ENCODE peak calls at places on chromosomes 16 and 17, in ten cellular contexts. Z is GM12878, V is upper lobe of left lung, G is A549, Y is H1, L is ovary, A is tibial nerve, D is sigmoid colon, B is stomach, J is transverse colon. T is an unnamed sample.

GRCh38 chr16:49281843-49282642 is 405 bp upstream of the CBLN1 start:
- DNase-seq in B (peak), A (peak), Y (peak), L (peak), Z (no peak), J (peak), V (peak), G (peak), D (peak), T (peak)

GRCh38 chr17:50697663-50698272 is 9.9 kb downstream of the ANKRD40 start:
- DNase-seq in V (no peak), J (no peak), G (no peak), B (no peak), L (no peak), Y (no peak), Z (no peak), A (no peak), D (no peak), T (no peak)

GRCh38 chr17:61366715-61367413 is 32.8 kb upstream of the TBX2 start:
- DNase-seq in B (peak), V (no peak), L (no peak), Y (no peak), Z (no peak), A (no peak), J (no peak), G (no peak), D (no peak), T (no peak)

GRCh38 chr16:57383276-57384247 is 11.3 kb downstream of the CX3CL1 start:
- DNase-seq in Z (no peak), J (no peak), G (no peak), A (no peak), B (no peak), Y (no peak), L (no peak), D (no peak), V (no peak), T (no peak)

GRCh38 chr16:12532871-12533610 is 270.6 kb downstream of the CPPED1 start:
- DNase-seq in Z (no peak), A (no peak), L (no peak), D (no peak), J (no peak), Y (no peak), V (peak), B (no peak), G (no peak), T (no peak)

GRCh38 chr16:72985148-72985882 is 62.6 kb downstream of the ZFHX3 start:
- DNase-seq in B (no peak), G (no peak), Y (no peak), J (no peak), V (no peak), L (no peak), A (peak), Z (no peak), D (peak), T (no peak)

GRCh38 chr17:43094129-43094834 is 30.9 kb downstream of the BRCA1 start:
- DNase-seq in A (no peak), B (no peak), L (no peak), J (no peak), D (no peak), Z (no peak), G (no peak), V (no peak), Y (no peak), T (no peak)

GRCh38 chr16:23827245-23827543 is 8.6 kb upstream of the PRKCB start:
- DNase-seq in A (no peak), B (no peak), Y (no peak), Z (no peak), G (no peak), L (no peak), V (no peak), J (no peak), D (no peak), T (no peak)

GRCh38 chr16:24769806-24770205 is 40.4 kb downstream of the TNRC6A start:
- DNase-seq in Z (no peak), L (no peak), B (no peak), J (no peak), D (no peak), Y (no peak), G (no peak), A (no peak), V (no peak), T (no peak)

GRCh38 chr17:74024871-74025531 is 178.5 kb upstream of the RPL38 start:
- DNase-seq in G (no peak), B (no peak), V (no peak), Y (no peak), J (no peak), L (no peak), D (no peak), Z (no peak), A (no peak), T (no peak)

GRCh38 chr16:55835578-55835977 is 2.7 kb upstream of the CES1 start:
- DNase-seq in J (no peak), G (no peak), Y (no peak), V (no peak), D (peak), L (no peak), A (peak), Z (no peak), B (no peak), T (no peak)

GRCh38 chr16:84277244-84277823 is 17.3 kb upstream of the WFDC1 start:
- DNase-seq in Y (peak), J (peak), D (peak), Z (no peak), G (peak), A (peak), V (peak), B (peak), L (peak), T (no peak)

GRCh38 chr17:72461757-72462156 is 340.9 kb downstream of the SOX9 start:
- DNase-seq in Y (no peak), L (no peak), A (no peak), G (no peak), B (no peak), V (no peak), J (no peak), Z (no peak), D (peak), T (no peak)

DNA sequence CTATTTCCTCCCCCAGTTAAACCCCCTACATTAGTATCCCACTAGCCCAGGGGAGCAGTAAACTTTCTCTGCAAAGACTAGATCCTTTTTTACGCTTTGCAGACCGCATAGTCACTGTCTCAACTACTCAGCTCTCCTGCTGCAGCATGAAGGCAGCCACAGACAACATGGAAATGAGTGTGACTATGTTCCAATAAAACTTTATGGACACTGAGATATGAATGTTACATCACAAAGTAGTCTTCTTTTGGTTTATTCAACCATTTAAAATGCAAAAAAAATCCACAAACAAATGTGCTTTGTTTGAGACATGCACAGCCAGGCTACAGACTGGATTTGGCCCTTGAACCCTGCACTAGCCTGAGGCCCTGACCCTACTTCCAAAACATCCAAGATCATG is 1.9 kb upstream of the RNASEK start:
- DNase-seq in A (no peak), G (no peak), Y (no peak), B (no peak), D (no peak), Z (no peak), J (no peak), L (no peak), V (no peak), T (no peak)
- H3K4me3 ChIP-seq in A (no peak), G (no peak), Y (no peak), B (no peak), D (no peak), Z (peak), J (no peak), L (no peak), V (no peak), T (no peak)

GRCh38 chr17:7219434-7219811 is 213 bp downstream of the DLG4 start:
- DNase-seq in G (no peak), L (no peak), Y (no peak), B (no peak), Z (no peak), J (no peak), A (no peak), V (no peak), D (no peak), T (no peak)

GRCh38 chr17:7222093-7222971 is 2.6 kb downstream of the ACADVL start:
- DNase-seq in Y (no peak), G (no peak), A (no peak), B (no peak), V (no peak), L (no peak), J (no peak), Z (no peak), D (no peak), T (no peak)

GRCh38 chr17:7219812-7220592 is at the start of the genes ACADVL and DLG4:
- DNase-seq in A (peak), Z (no peak), G (peak), V (peak), D (peak), L (peak), B (peak), Y (peak), J (peak), T (peak)

GRCh38 chr17:7221281-7222092 is 1.7 kb downstream of the ACADVL start:
- DNase-seq in D (peak), Y (no peak), Z (no peak), G (no peak), V (no peak), B (no peak), L (no peak), J (no peak), A (no peak), T (no peak)

GRCh38 chr17:7220593-7221280 is 999 bp downstream of the ACADVL start:
- DNase-seq in J (peak), G (peak), Z (no peak), V (no peak), L (no peak), A (no peak), Y (peak), B (peak), D (peak), T (no peak)
- TF ChIP-seq POLR2A in J (no peak), G (peak), Z (peak), V (no peak), L (no peak), A (no peak), Y (no peak), B (no peak), D (no peak), T (no peak)

DNA sequence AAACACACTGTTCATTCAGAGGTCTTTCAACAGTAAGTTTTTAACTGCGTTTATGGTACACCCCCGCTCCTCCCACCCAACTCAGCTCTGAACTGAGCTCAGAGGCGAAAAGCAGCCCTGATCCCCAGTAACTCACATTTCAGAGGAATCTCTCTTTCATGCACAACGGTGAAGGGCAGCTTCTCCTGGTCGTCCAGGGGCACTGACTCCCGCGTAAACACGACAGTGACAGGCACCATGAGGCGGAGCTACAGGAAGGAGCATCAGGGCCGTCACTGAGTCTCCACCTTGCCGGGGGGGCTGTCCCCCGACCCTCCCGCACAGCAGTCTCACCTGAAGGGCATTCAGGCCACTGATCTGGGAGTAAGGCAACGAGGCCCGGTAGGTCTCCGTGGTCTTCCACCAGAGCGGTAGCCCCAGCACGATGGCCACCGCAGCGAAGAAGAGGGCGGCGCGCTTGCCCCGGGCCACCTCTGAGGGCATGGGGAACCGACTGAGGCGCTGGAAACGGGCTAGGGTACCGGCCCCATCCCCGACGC is 539 bp downstream of the PIGS start:
- DNase-seq in G (peak), D (peak), B (no peak), J (peak), A (no peak), V (no peak), Z (no peak), Y (peak), L (peak), T (no peak)
- TF ChIP-seq EP300 in G (no peak), D (no peak), B (no peak), J (no peak), A (no peak), V (no peak), Z (no peak), Y (no peak), L (no peak), T (no peak)

GRCh38 chr17:68759343-68760140 is 158.4 kb upstream of the FAM20A start:
- DNase-seq in J (peak), L (peak), A (peak), D (peak), Y (peak), B (peak), G (peak), Z (no peak), V (peak), T (peak)
- H3K4me3 ChIP-seq in J (peak), L (peak), A (peak), D (peak), Y (no peak), B (peak), G (peak), Z (no peak), V (peak), T (peak)

DNA sequence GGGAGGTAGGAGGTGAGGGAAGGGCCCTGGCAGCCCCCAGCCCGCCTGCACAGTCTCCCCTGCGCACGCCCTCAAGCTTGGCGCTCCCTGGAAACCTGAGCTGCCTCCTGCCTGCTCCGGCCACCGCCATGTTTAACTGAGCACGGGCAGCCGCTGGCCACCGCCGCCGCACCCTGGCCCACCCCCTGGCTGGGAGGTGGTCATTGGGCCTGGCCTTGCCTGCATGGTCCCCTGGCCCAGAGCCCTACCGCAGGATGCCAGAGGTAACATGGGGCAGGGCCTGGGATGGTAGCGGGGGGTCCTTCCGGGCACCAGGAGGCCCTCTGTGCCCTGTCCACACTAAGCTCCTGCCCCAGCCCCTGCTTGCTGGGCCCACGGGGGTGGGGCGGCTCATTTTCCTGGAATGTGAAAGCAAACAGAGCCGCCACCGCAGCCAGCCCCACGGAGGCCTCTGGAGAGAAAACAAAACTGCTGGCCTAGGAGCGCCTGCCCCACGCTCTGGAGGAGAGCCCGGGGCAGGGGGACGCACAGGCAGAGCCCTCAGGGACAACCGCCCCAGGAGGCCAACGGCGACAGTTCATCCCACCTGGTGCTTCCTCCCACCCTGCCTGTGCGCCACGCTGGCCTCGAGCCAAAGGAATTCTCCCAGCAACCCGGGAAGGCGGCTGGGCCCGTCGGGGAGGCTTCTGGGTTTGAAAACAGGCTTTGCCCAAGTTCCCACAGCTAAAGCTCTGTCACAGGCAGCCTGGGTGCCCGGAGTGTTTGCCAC is 8.9 kb downstream of the NHERF2 start:
- DNase-seq in Z (no peak), A (peak), G (no peak), D (peak), Y (peak), L (peak), B (peak), J (peak), V (peak), T (no peak)
- TF ChIP-seq POLR2A in Z (no peak), A (no peak), G (peak), D (no peak), Y (no peak), L (no peak), B (no peak), J (no peak), V (peak), T (no peak)

GRCh38 chr16:19006446-19007315 is 22.9 kb downstream of the TMC7 start:
- DNase-seq in Z (no peak), D (no peak), L (no peak), G (no peak), V (no peak), Y (no peak), J (no peak), A (no peak), B (no peak), T (no peak)

GRCh38 chr16:19011169-19011731 is 27.5 kb downstream of the TMC7 start:
- DNase-seq in A (no peak), G (no peak), D (no peak), Y (no peak), L (no peak), V (no peak), B (no peak), Z (no peak), J (no peak), T (no peak)

GRCh38 chr16:19005561-19006445 is 22.1 kb downstream of the TMC7 start:
- DNase-seq in A (peak), Z (no peak), V (no peak), D (no peak), Y (peak), B (peak), J (peak), G (peak), L (no peak), T (no peak)

GRCh38 chr16:19008245-19008644 is 24.5 kb downstream of the TMC7 start:
- DNase-seq in A (no peak), D (no peak), J (no peak), Y (no peak), L (no peak), Z (no peak), G (no peak), V (no peak), B (no peak), T (no peak)

DNA sequence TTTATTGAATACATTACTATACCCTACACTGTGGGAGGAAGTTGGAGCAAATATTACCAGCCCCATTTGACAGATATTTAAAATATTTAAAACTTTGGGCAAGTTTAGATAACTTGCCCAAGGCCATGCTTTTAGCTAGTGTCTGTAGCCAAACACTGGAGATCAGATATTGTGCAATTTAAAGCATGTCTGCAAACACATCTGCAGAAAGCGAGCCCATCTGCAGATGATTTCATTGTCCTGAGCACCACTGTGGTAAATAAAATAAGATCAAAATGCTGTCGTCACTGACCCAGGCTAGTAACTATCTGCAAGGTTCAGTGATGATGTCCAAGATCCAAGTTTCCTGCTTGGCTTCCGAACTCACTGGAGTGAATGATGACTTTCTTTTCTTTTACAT is 25.0 kb downstream of the TMC7 start:
- DNase-seq in J (no peak), L (no peak), A (no peak), Z (no peak), D (no peak), G (no peak), B (no peak), Y (no peak), V (no peak), T (no peak)
- TF ChIP-seq EP300 in J (no peak), L (no peak), A (no peak), Z (no peak), D (no peak), G (no peak), B (no peak), Y (no peak), V (no peak), T (no peak)

DNA sequence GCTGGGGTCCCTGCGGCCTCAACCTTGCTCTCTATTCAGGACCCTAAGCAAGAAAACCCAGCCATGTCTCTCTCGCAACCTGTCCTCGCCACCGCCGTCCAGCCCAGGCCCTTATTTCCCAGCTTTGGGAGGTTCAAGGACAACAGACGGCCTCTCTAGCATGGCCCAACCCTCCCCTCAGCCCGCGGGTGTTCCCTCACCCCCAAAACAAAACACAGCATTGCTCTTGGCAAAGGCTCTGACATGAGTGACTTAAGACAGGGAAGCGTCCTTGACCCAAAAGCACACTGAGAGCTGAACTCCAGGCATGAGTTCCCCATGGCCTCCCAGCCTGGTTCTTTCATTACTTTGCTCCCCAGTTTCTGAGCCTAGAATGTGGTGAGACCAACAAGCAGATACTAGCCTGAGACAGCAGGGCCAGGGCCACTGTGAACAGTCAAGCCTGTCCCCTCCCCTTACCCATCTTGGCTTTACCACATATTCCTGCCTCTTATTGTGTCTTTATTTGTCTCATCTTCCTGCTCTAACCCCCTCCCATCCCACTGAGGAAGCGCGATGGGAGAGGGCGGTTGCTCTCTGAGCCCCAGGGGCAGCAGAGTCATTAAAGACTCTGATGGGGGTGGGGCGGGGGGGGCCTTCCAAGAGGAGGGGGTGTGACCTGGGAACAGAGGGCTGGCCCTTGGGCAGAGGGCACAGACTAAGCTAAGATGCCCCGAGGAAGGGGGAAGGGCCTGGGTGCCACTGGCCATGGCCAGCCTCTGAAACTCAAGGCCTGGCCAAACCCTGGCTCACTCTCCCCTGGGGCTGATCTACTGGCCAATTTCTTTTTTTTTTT is 11.8 kb downstream of the SREBF1 start:
- DNase-seq in D (peak), L (peak), A (no peak), G (no peak), Y (no peak), B (no peak), Z (no peak), J (no peak), V (peak), T (no peak)
- H3K4me3 ChIP-seq in D (no peak), L (no peak), A (no peak), G (no peak), Y (no peak), B (no peak), Z (no peak), J (no peak), V (no peak), T (no peak)

GRCh38 chr17:40344321-40345160 is 20.0 kb downstream of the GJD3 start:
- DNase-seq in L (peak), B (no peak), G (no peak), A (no peak), Y (peak), V (no peak), D (no peak), J (peak), Z (no peak), T (no peak)

GRCh38 chr17:40346061-40346767 is 18.3 kb downstream of the GJD3 start:
- DNase-seq in A (no peak), Y (no peak), V (no peak), J (no peak), G (no peak), B (no peak), D (no peak), Z (no peak), L (no peak), T (no peak)

GRCh38 chr17:40343126-40344119 is 21.1 kb downstream of the GJD3 start:
- DNase-seq in L (peak), Z (no peak), D (no peak), Y (no peak), G (no peak), J (peak), V (no peak), B (no peak), A (no peak), T (no peak)

GRCh38 chr17:40346768-40347154 is 17.8 kb downstream of the GJD3 start:
- DNase-seq in G (no peak), L (no peak), B (no peak), Z (no peak), Y (no peak), A (no peak), V (no peak), D (no peak), J (no peak), T (no peak)

GRCh38 chr17:40345161-40346034 is 19.1 kb downstream of the GJD3 start:
- DNase-seq in D (peak), V (peak), L (peak), A (no peak), Y (peak), G (peak), B (peak), J (peak), Z (no peak), T (no peak)
- TF ChIP-seq POLR2A in D (no peak), V (peak), L (no peak), A (no peak), Y (no peak), G (no peak), B (no peak), J (peak), Z (no peak), T (no peak)

GRCh38 chr16:56231-56927 is 2.8 kb downstream of the SNRNP25 start:
- DNase-seq in L (no peak), Z (no peak), G (no peak), J (no peak), V (no peak), Y (no peak), A (no peak), B (no peak), D (no peak), T (no peak)
- TF ChIP-seq EP300 in L (no peak), Z (no peak), G (no peak), J (no peak), V (no peak), Y (no peak), A (no peak), B (no peak), D (no peak), T (no peak)

T was measured in esophagus muscularis mucosa.